ENCODE peak calls at places on chromosomes 2 and 18, in ten cellular contexts. One of them, this sample, is unnamed.

GRCh38 chr18:13628211-13628610 is 98.1 kb downstream of the FAM210A start:
- DNase-seq in vagina: no peak
- DNase-seq in HepG2: no peak
- DNase-seq in spleen: no peak
- DNase-seq in SK-N-SH: no peak
- DNase-seq in esophagus muscularis mucosa: no peak
- DNase-seq in suprapubic skin: peak
- DNase-seq in breast epithelium: peak
- DNase-seq in sigmoid colon: no peak
- DNase-seq in transverse colon: no peak
- DNase-seq in this sample: no peak

GRCh38 chr18:28831476-28831875 is 654.5 kb upstream of the CDH2 start:
- DNase-seq in suprapubic skin: no peak
- DNase-seq in HepG2: no peak
- DNase-seq in breast epithelium: no peak
- DNase-seq in spleen: no peak
- DNase-seq in vagina: no peak
- DNase-seq in SK-N-SH: no peak
- DNase-seq in esophagus muscularis mucosa: no peak
- DNase-seq in transverse colon: no peak
- DNase-seq in sigmoid colon: no peak
- DNase-seq in this sample: no peak

GRCh38 chr2:22897428-22897827 is 487.6 kb upstream of the KLHL29 start:
- DNase-seq in vagina: no peak
- DNase-seq in sigmoid colon: no peak
- DNase-seq in SK-N-SH: no peak
- DNase-seq in HepG2: no peak
- DNase-seq in transverse colon: no peak
- DNase-seq in breast epithelium: no peak
- DNase-seq in suprapubic skin: no peak
- DNase-seq in esophagus muscularis mucosa: no peak
- DNase-seq in spleen: no peak
- DNase-seq in this sample: no peak

GRCh38 chr2:59694176-59694575 is 859.3 kb downstream of the BCL11A start:
- DNase-seq in vagina: no peak
- DNase-seq in sigmoid colon: no peak
- DNase-seq in HepG2: no peak
- DNase-seq in suprapubic skin: no peak
- DNase-seq in breast epithelium: no peak
- DNase-seq in transverse colon: no peak
- DNase-seq in SK-N-SH: no peak
- DNase-seq in spleen: no peak
- DNase-seq in esophagus muscularis mucosa: no peak
- DNase-seq in this sample: no peak

GRCh38 chr2:196592912-196593881 is 46.3 kb upstream of the CCDC150 start:
- DNase-seq in suprapubic skin: no peak
- DNase-seq in vagina: no peak
- DNase-seq in HepG2: no peak
- DNase-seq in esophagus muscularis mucosa: no peak
- DNase-seq in transverse colon: no peak
- DNase-seq in SK-N-SH: peak
- DNase-seq in sigmoid colon: no peak
- DNase-seq in breast epithelium: no peak
- DNase-seq in spleen: peak
- DNase-seq in this sample: peak

GRCh38 chr2:179454443-179455218 is 190.0 kb upstream of the SESTD1 start:
- DNase-seq in SK-N-SH: no peak
- DNase-seq in esophagus muscularis mucosa: no peak
- DNase-seq in suprapubic skin: no peak
- DNase-seq in breast epithelium: no peak
- DNase-seq in transverse colon: no peak
- DNase-seq in spleen: no peak
- DNase-seq in vagina: no peak
- DNase-seq in sigmoid colon: no peak
- DNase-seq in HepG2: peak
- DNase-seq in this sample: no peak

GRCh38 chr2:183081908-183082307 is 3.4 kb downstream of the DUSP19 start:
- DNase-seq in transverse colon: no peak
- DNase-seq in vagina: no peak
- DNase-seq in SK-N-SH: no peak
- DNase-seq in breast epithelium: no peak
- DNase-seq in sigmoid colon: no peak
- DNase-seq in suprapubic skin: no peak
- DNase-seq in esophagus muscularis mucosa: no peak
- DNase-seq in HepG2: no peak
- DNase-seq in spleen: no peak
- DNase-seq in this sample: no peak

GRCh38 chr2:68365087-68365486 is at the start of gene PLEK:
- DNase-seq in vagina: no peak
- DNase-seq in sigmoid colon: peak
- DNase-seq in HepG2: no peak
- DNase-seq in esophagus muscularis mucosa: no peak
- DNase-seq in breast epithelium: no peak
- DNase-seq in suprapubic skin: no peak
- DNase-seq in SK-N-SH: no peak
- DNase-seq in spleen: peak
- DNase-seq in transverse colon: peak
- DNase-seq in this sample: no peak

GRCh38 chr2:48572797-48573196 is 42.8 kb downstream of the STON1 start:
- DNase-seq in spleen: no peak
- DNase-seq in breast epithelium: no peak
- DNase-seq in vagina: peak
- DNase-seq in SK-N-SH: peak
- DNase-seq in HepG2: peak
- DNase-seq in esophagus muscularis mucosa: no peak
- DNase-seq in suprapubic skin: no peak
- DNase-seq in transverse colon: no peak
- DNase-seq in sigmoid colon: no peak
- DNase-seq in this sample: no peak

GRCh38 chr2:48578313-48578712 is 39.3 kb upstream of the GTF2A1L start:
- DNase-seq in transverse colon: no peak
- DNase-seq in HepG2: no peak
- DNase-seq in esophagus muscularis mucosa: no peak
- DNase-seq in sigmoid colon: no peak
- DNase-seq in spleen: no peak
- DNase-seq in breast epithelium: no peak
- DNase-seq in suprapubic skin: no peak
- DNase-seq in SK-N-SH: no peak
- DNase-seq in vagina: no peak
- DNase-seq in this sample: no peak

GRCh38 chr2:48569433-48569832 is 39.5 kb downstream of the STON1 start:
- DNase-seq in esophagus muscularis mucosa: no peak
- DNase-seq in SK-N-SH: no peak
- DNase-seq in breast epithelium: no peak
- DNase-seq in HepG2: no peak
- DNase-seq in transverse colon: no peak
- DNase-seq in sigmoid colon: no peak
- DNase-seq in vagina: no peak
- DNase-seq in spleen: no peak
- DNase-seq in suprapubic skin: no peak
- DNase-seq in this sample: no peak

DNA sequence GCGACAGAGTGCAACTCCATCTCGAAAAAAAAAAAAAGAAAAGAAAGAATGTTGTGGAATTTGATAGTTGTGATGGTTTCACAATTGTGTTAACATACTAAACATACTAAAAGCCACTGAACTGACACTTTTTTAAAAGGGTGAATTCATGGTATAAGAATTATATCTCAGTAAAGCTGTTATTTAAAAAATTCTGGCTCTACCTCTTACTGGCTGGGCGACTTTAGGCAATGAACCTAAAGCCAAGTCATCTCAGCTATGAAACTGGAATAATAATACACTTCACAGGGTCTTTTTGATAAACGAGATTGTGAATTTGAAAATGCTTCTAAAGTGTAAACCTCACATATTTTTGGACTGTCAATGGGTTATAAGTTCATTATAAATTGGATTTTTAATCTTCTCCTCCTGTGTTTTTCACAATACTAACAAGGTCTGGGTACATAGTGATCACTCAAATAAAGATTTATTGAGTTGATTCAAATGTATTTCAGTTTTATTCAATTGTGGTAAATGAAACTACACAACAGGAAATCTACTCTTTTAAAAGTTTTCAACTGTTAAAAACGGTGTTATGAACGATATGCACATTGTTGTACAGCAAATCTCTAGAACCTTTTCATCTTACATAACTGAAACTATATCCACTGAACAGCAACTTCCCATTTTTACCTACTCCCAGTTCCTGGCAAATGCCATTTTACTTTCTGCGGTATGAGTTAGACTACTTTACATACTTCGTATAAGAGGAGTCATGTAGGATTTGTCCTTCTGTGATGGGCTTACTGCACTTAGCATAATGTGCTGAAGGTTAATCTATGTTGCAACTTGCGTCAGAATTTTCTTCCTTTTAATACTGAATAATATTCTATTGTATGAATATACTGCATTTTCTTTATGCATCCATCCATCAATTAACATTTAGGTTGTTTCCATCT is 43.0 kb upstream of the GTF2A1L start:
- DNase-seq in breast epithelium: no peak
- DNase-seq in vagina: no peak
- DNase-seq in SK-N-SH: no peak
- DNase-seq in HepG2: no peak
- DNase-seq in transverse colon: no peak
- DNase-seq in spleen: no peak
- DNase-seq in esophagus muscularis mucosa: peak
- DNase-seq in sigmoid colon: no peak
- DNase-seq in suprapubic skin: no peak
- DNase-seq in this sample: no peak
- TF ChIP-seq POLR2AphosphoS5 in breast epithelium: no peak
- TF ChIP-seq POLR2AphosphoS5 in vagina: no peak
- TF ChIP-seq POLR2AphosphoS5 in SK-N-SH: no peak
- TF ChIP-seq POLR2AphosphoS5 in HepG2: no peak
- TF ChIP-seq POLR2AphosphoS5 in transverse colon: no peak
- TF ChIP-seq POLR2AphosphoS5 in spleen: no peak
- TF ChIP-seq POLR2AphosphoS5 in esophagus muscularis mucosa: no peak
- TF ChIP-seq POLR2AphosphoS5 in sigmoid colon: no peak
- TF ChIP-seq POLR2AphosphoS5 in suprapubic skin: no peak
- TF ChIP-seq POLR2AphosphoS5 in this sample: no peak

GRCh38 chr2:45925636-45926350 is 274.3 kb downstream of the PRKCE start:
- DNase-seq in breast epithelium: no peak
- DNase-seq in sigmoid colon: no peak
- DNase-seq in transverse colon: no peak
- DNase-seq in vagina: no peak
- DNase-seq in suprapubic skin: no peak
- DNase-seq in esophagus muscularis mucosa: no peak
- DNase-seq in spleen: no peak
- DNase-seq in SK-N-SH: no peak
- DNase-seq in HepG2: no peak
- DNase-seq in this sample: no peak

GRCh38 chr2:45929674-45930395 is 278.4 kb downstream of the PRKCE start:
- DNase-seq in SK-N-SH: no peak
- DNase-seq in suprapubic skin: no peak
- DNase-seq in vagina: no peak
- DNase-seq in spleen: no peak
- DNase-seq in breast epithelium: no peak
- DNase-seq in transverse colon: no peak
- DNase-seq in HepG2: no peak
- DNase-seq in sigmoid colon: no peak
- DNase-seq in esophagus muscularis mucosa: no peak
- DNase-seq in this sample: no peak

GRCh38 chr2:45928946-45929345 is 277.5 kb downstream of the PRKCE start:
- DNase-seq in SK-N-SH: no peak
- DNase-seq in breast epithelium: no peak
- DNase-seq in spleen: no peak
- DNase-seq in transverse colon: no peak
- DNase-seq in vagina: no peak
- DNase-seq in sigmoid colon: no peak
- DNase-seq in HepG2: no peak
- DNase-seq in esophagus muscularis mucosa: no peak
- DNase-seq in suprapubic skin: no peak
- DNase-seq in this sample: no peak

GRCh38 chr2:45932278-45932975 is 281.0 kb downstream of the PRKCE start:
- DNase-seq in spleen: no peak
- DNase-seq in transverse colon: no peak
- DNase-seq in SK-N-SH: no peak
- DNase-seq in esophagus muscularis mucosa: no peak
- DNase-seq in sigmoid colon: no peak
- DNase-seq in HepG2: no peak
- DNase-seq in suprapubic skin: no peak
- DNase-seq in breast epithelium: no peak
- DNase-seq in vagina: no peak
- DNase-seq in this sample: no peak

DNA sequence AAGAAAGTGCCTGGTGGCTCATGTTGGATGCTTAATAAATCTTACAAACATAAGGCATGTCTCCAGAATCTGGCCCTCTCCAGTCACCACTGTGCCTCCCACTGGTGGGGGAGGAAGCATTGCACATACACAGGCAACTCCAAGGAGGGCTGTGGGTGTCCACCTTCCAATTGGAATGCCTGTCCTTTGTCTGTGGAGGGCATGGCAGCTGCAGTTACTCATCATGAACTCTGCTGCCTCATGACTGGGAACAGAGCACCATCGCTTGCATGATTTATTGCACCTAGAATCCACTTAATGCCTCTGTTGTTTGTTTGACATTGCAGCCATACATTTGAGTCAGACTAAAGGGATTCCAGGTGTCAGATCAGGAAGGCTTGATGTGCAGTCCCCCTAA is 278.9 kb downstream of the PRKCE start:
- DNase-seq in vagina: no peak
- DNase-seq in transverse colon: no peak
- DNase-seq in esophagus muscularis mucosa: no peak
- DNase-seq in spleen: no peak
- DNase-seq in HepG2: no peak
- DNase-seq in breast epithelium: no peak
- DNase-seq in suprapubic skin: no peak
- DNase-seq in SK-N-SH: no peak
- DNase-seq in sigmoid colon: no peak
- DNase-seq in this sample: no peak
- TF ChIP-seq POLR2AphosphoS5 in vagina: peak
- TF ChIP-seq POLR2AphosphoS5 in transverse colon: peak
- TF ChIP-seq POLR2AphosphoS5 in esophagus muscularis mucosa: no peak
- TF ChIP-seq POLR2AphosphoS5 in spleen: no peak
- TF ChIP-seq POLR2AphosphoS5 in HepG2: no peak
- TF ChIP-seq POLR2AphosphoS5 in breast epithelium: no peak
- TF ChIP-seq POLR2AphosphoS5 in suprapubic skin: no peak
- TF ChIP-seq POLR2AphosphoS5 in SK-N-SH: peak
- TF ChIP-seq POLR2AphosphoS5 in sigmoid colon: peak
- TF ChIP-seq POLR2AphosphoS5 in this sample: no peak

DNA sequence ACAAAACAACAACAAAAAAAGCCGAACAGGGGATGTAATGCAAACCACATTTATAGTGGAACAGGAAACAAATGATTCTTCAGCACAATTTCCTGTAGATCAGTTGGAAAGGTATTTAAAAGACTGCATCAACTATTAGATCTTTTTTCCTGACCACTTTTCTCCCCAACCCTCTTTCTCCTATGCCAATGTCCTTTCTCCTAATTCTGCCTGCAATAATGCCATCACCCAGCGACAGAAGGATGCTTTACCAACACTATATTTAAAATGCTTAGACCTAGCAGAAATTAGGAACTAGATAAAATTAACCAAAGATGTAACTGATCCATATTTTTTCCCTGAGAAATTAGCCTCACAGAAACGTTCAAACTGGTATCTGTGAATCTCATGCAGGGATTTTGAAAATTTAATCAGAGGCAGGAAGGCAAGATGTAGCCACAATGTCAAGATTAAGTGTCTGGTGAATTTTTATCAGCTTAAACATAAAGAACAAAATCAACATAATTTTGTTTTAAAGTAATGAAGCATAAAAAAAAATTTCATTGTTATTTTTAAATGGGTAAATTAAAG is 271.3 kb downstream of the TCF4 start:
- DNase-seq in transverse colon: no peak
- DNase-seq in vagina: no peak
- DNase-seq in spleen: no peak
- DNase-seq in SK-N-SH: no peak
- DNase-seq in suprapubic skin: no peak
- DNase-seq in breast epithelium: no peak
- DNase-seq in HepG2: no peak
- DNase-seq in esophagus muscularis mucosa: no peak
- DNase-seq in sigmoid colon: no peak
- DNase-seq in this sample: no peak
- TF ChIP-seq POLR2AphosphoS5 in transverse colon: no peak
- TF ChIP-seq POLR2AphosphoS5 in vagina: no peak
- TF ChIP-seq POLR2AphosphoS5 in spleen: no peak
- TF ChIP-seq POLR2AphosphoS5 in SK-N-SH: no peak
- TF ChIP-seq POLR2AphosphoS5 in suprapubic skin: no peak
- TF ChIP-seq POLR2AphosphoS5 in breast epithelium: no peak
- TF ChIP-seq POLR2AphosphoS5 in HepG2: no peak
- TF ChIP-seq POLR2AphosphoS5 in esophagus muscularis mucosa: no peak
- TF ChIP-seq POLR2AphosphoS5 in sigmoid colon: no peak
- TF ChIP-seq POLR2AphosphoS5 in this sample: no peak

DNA sequence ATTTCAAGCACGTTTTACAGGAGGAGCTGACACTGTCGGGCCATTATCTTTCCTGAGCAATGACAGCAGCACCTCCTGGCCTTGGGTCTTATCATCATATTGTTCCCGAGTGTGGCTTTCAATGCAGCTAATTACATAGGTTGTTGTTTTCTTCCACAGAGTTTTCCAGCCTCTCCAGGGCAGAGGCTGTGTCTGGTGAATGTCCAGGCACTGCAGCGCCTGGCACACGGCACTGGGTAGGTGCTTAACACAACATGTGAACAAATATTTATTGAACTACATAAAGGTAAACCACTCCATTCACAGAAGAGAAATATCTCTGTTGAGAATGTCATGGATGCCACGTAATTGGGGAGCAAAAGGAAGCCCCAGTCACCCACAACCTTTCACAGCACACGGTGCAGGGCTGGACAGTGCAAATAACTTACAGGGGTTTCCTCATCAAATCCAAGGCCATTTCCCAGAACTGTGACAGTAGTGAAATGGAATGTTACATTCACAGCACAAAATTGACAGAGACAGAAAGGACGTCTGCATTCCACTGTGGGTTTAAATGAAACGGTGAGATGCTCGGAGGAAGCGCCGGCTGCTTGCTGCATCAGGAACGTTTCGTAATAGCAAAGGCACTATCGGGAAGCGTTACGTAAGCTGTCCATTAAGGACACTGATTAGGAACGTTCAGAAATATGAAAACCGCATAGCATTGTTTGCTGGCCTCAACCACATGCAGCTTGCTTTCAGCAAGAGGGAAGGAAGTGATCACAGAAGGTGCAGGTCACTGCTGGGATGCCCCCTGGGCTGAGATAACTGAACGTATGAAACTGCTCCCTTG is 6.4 kb upstream of the KCNG2 start:
- DNase-seq in spleen: peak
- DNase-seq in breast epithelium: peak
- DNase-seq in suprapubic skin: no peak
- DNase-seq in transverse colon: peak
- DNase-seq in esophagus muscularis mucosa: no peak
- DNase-seq in vagina: no peak
- DNase-seq in SK-N-SH: no peak
- DNase-seq in HepG2: peak
- DNase-seq in sigmoid colon: peak
- DNase-seq in this sample: no peak
- TF ChIP-seq POLR2AphosphoS5 in spleen: no peak
- TF ChIP-seq POLR2AphosphoS5 in breast epithelium: no peak
- TF ChIP-seq POLR2AphosphoS5 in suprapubic skin: no peak
- TF ChIP-seq POLR2AphosphoS5 in transverse colon: peak
- TF ChIP-seq POLR2AphosphoS5 in esophagus muscularis mucosa: peak
- TF ChIP-seq POLR2AphosphoS5 in vagina: no peak
- TF ChIP-seq POLR2AphosphoS5 in SK-N-SH: no peak
- TF ChIP-seq POLR2AphosphoS5 in HepG2: no peak
- TF ChIP-seq POLR2AphosphoS5 in sigmoid colon: no peak
- TF ChIP-seq POLR2AphosphoS5 in this sample: no peak